ENCODE peak calls at places on chromosomes 6 and 20, in ten cellular contexts. F is breast epithelium, Z is uterus, T is transverse colon, L is ovary, D is K562, S is endothelial cell of umbilical vein, A is vagina, X is A549, V is adrenal gland. H is an unnamed sample. For H3K4me1, the result is how much of the 10 kb centered on the place peaks cover.

GRCh38 chr6:169224185-169224695 is 29.4 kb downstream of the THBS2 start:
- DNase-seq in F (no peak), Z (peak), T (no peak), L (peak), D (peak), S (no peak), A (no peak), X (no peak), V (peak), H (peak)

GRCh38 chr20:8589956-8590355 is 457.9 kb downstream of the PLCB1 start:
- DNase-seq in F (no peak), Z (no peak), T (no peak), L (no peak), D (no peak), S (peak), A (no peak), X (no peak), V (no peak), H (no peak)

GRCh38 chr6:37048851-37049734 is 43.6 kb downstream of the FGD2 start:
- DNase-seq in F (no peak), Z (peak), T (peak), L (no peak), D (peak), S (peak), A (no peak), X (no peak), V (no peak), H (peak)

GRCh38 chr20:63135411-63135810 is 80.5 kb downstream of the YTHDF1 start:
- DNase-seq in F (peak), Z (no peak), T (no peak), L (no peak), D (peak), S (no peak), A (no peak), X (no peak), V (no peak), H (peak)

GRCh38 chr6:63307581-63308246 is 12.1 kb downstream of the LGSN start:
- DNase-seq in F (no peak), Z (no peak), T (no peak), L (no peak), D (peak), S (peak), A (no peak), X (peak), V (no peak), H (no peak)

GRCh38 chr6:89145461-89145961 is 344 bp upstream of the PM20D2 start:
- DNase-seq in F (no peak), Z (no peak), T (no peak), L (no peak), D (no peak), S (peak), A (no peak), X (peak), V (no peak), H (no peak)

GRCh38 chr6:145531032-145531431 is 204.3 kb downstream of the EPM2A start:
- DNase-seq in F (no peak), Z (no peak), T (no peak), L (no peak), D (no peak), S (no peak), A (no peak), X (no peak), V (no peak), H (no peak)

GRCh38 chr6:37618916-37619605 is 78.6 kb downstream of the MDGA1 start:
- DNase-seq in F (no peak), Z (no peak), T (no peak), L (no peak), D (no peak), S (no peak), A (no peak), X (no peak), V (no peak), H (no peak)

GRCh38 chr6:49913656-49914055 is 47.3 kb upstream of the CRISP1 start:
- DNase-seq in F (no peak), Z (no peak), T (no peak), L (no peak), D (no peak), S (no peak), A (no peak), X (no peak), V (no peak), H (no peak)

GRCh38 chr20:23241416-23241815 is 109.2 kb upstream of the NXT1 start:
- DNase-seq in F (no peak), Z (no peak), T (no peak), L (no peak), D (no peak), S (no peak), A (no peak), X (no peak), V (no peak), H (no peak)

GRCh38 chr6:13235339-13235738 is 93.0 kb downstream of the TBC1D7 start:
- DNase-seq in F (no peak), Z (no peak), T (no peak), L (no peak), D (no peak), S (no peak), A (no peak), X (no peak), V (no peak), H (no peak)

GRCh38 chr20:34713194-34713943 is 9.2 kb downstream of the TP53INP2 start:
- DNase-seq in F (no peak), Z (no peak), T (no peak), L (no peak), D (peak), S (peak), A (no peak), X (peak), V (peak), H (peak)

GRCh38 chr20:33076662-33077398 is 2.6 kb upstream of the BPIFB4 start:
- DNase-seq in F (no peak), Z (no peak), T (no peak), L (no peak), D (no peak), S (no peak), A (no peak), X (peak), V (no peak), H (no peak)

GRCh38 chr6:3635482-3635881 is 116.0 kb downstream of the PXDC1 start:
- DNase-seq in F (no peak), Z (no peak), T (no peak), L (no peak), D (no peak), S (no peak), A (no peak), X (no peak), V (no peak), H (no peak)

GRCh38 chr20:47500554-47500953 is 1.1 kb upstream of the NCOA3 start:
- DNase-seq in F (no peak), Z (no peak), T (no peak), L (no peak), D (peak), S (no peak), A (no peak), X (no peak), V (no peak), H (no peak)

GRCh38 chr6:62974452-62974851 is 236.8 kb upstream of the FKBP1C start:
- DNase-seq in F (no peak), Z (no peak), T (no peak), L (no peak), D (no peak), S (no peak), A (no peak), X (no peak), V (no peak), H (no peak)

GRCh38 chr6:44712353-44713147 is 325.0 kb downstream of the CDC5L start:
- DNase-seq in F (no peak), Z (no peak), T (no peak), L (no peak), D (no peak), S (no peak), A (peak), X (no peak), V (no peak), H (no peak)

GRCh38 chr6:127539292-127539691 is 20.2 kb upstream of the MTCL3 start:
- DNase-seq in F (no peak), Z (no peak), T (no peak), L (no peak), D (no peak), S (peak), A (no peak), X (no peak), V (no peak), H (no peak)

GRCh38 chr20:62900692-62901584 is 25.4 kb downstream of the DIDO1 start:
- DNase-seq in F (no peak), Z (no peak), T (peak), L (no peak), D (peak), S (peak), A (no peak), X (peak), V (no peak), H (no peak)

GRCh38 chr6:134732761-134733160 is 217.1 kb downstream of the ALDH8A1 start:
- DNase-seq in F (no peak), Z (no peak), T (no peak), L (no peak), D (no peak), S (no peak), A (no peak), X (no peak), V (no peak), H (no peak)

GRCh38 chr6:62400521-62401259 is 114.7 kb upstream of the KHDRBS2 start:
- DNase-seq in F (no peak), Z (no peak), T (no peak), L (no peak), D (no peak), S (no peak), A (no peak), X (no peak), V (no peak), H (no peak)

GRCh38 chr6:4346659-4347333 is 211.4 kb upstream of the ECI2 start:
- DNase-seq in F (no peak), Z (no peak), T (no peak), L (no peak), D (no peak), S (no peak), A (peak), X (no peak), V (no peak), H (peak)

GRCh38 chr6:5302220-5302946 is 41.1 kb downstream of the FARS2 start:
- DNase-seq in F (no peak), Z (no peak), T (no peak), L (peak), D (peak), S (no peak), A (no peak), X (no peak), V (no peak), H (no peak)

GRCh38 chr20:46970937-46971630 is 76.4 kb downstream of the EYA2 start:
- DNase-seq in F (no peak), Z (no peak), T (no peak), L (no peak), D (peak), S (peak), A (no peak), X (peak), V (no peak), H (no peak)

GRCh38 chr6:138682722-138683521 is 90.6 kb upstream of the CCDC28A start:
- DNase-seq in F (no peak), Z (no peak), T (no peak), L (no peak), D (peak), S (no peak), A (no peak), X (no peak), V (no peak), H (no peak)

GRCh38 chr6:40328376-40328987 is 258.7 kb downstream of the LRFN2 start:
- DNase-seq in F (peak), Z (no peak), T (peak), L (no peak), D (peak), S (no peak), A (no peak), X (peak), V (peak), H (no peak)

GRCh38 chr6:3433005-3433404 is 23.8 kb downstream of the SLC22A23 start:
- DNase-seq in F (no peak), Z (no peak), T (no peak), L (no peak), D (no peak), S (no peak), A (no peak), X (no peak), V (no peak), H (no peak)

GRCh38 chr20:62780204-62780603 is 16.1 kb upstream of the MRGBP start:
- DNase-seq in F (no peak), Z (no peak), T (no peak), L (no peak), D (no peak), S (no peak), A (no peak), X (no peak), V (no peak), H (no peak)

GRCh38 chr6:3454206-3455016 is 2.4 kb downstream of the SLC22A23 start:
- DNase-seq in F (no peak), Z (no peak), T (no peak), L (no peak), D (no peak), S (no peak), A (no peak), X (no peak), V (no peak), H (no peak)

GRCh38 chr6:7144810-7145209 is 37.0 kb downstream of the RREB1 start:
- DNase-seq in F (no peak), Z (no peak), T (no peak), L (no peak), D (peak), S (no peak), A (no peak), X (no peak), V (no peak), H (no peak)

GRCh38 chr20:25042531-25043498 is 15.1 kb downstream of the ACSS1 start:
- DNase-seq in F (no peak), Z (no peak), T (peak), L (no peak), D (no peak), S (no peak), A (no peak), X (no peak), V (peak), H (peak)
- H3K4me1 ChIP-seq in F (under half), Z (under half), T (half or more), L (under half), D (under half), S (under half), A (half or more), X (under half), V (under half), H (half or more)

DNA sequence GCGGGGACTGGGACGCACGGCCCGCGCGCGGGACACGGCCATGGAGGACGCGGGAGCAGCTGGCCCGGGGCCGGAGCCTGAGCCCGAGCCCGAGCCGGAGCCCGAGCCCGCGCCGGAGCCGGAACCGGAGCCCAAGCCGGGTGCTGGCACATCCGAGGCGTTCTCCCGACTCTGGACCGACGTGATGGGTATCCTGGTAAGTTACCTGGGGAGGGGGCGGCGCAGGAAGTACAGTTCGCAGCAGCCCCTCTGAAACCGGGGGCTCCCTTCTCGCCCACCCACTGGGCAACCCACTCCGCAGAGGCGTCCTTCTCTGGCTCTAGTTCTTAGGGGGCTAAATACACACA is 363 bp downstream of the SASH1 start:
- DNase-seq in F (no peak), Z (peak), T (no peak), L (no peak), D (no peak), S (no peak), A (no peak), X (no peak), V (peak), H (no peak)
- H3K27ac ChIP-seq in F (peak), Z (peak), T (peak), L (peak), D (no peak), S (peak), A (peak), X (peak), V (peak), H (peak)

GRCh38 chr6:42984001-42984923 is at the start of gene PPP2R5D:
- DNase-seq in F (peak), Z (peak), T (peak), L (peak), D (peak), S (peak), A (no peak), X (peak), V (peak), H (peak)
- TF ChIP-seq POLR2A in F (peak), Z (peak), T (peak), L (peak), D (peak), S (peak), A (no peak), X (peak), V (peak), H (no peak)

DNA sequence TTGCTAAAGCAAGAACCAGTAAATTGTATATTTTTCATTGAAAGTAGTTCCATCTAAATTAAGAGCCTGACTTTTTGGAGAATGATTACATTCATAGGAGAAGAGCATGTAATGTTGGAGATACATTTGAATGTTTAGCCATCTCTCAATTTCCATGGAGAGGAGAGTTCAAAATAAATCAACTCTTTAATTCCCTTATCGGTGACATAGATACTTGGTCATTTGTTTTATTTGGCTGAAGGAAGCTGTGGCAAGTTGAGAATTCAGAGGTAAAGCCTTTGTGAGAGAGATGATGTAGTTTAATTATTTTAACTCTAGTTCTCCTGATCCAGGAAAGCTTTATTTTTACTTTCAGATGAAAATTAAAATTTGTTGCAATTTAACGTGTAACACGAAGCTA is 22.3 kb downstream of the QKI start:
- DNase-seq in F (no peak), Z (no peak), T (no peak), L (no peak), D (no peak), S (no peak), A (no peak), X (no peak), V (no peak), H (no peak)
- H3K4me1 ChIP-seq in F (under half), Z (under half), T (under half), L (under half), D (under half), S (under half), A (half or more), X (under half), V (half or more), H (half or more)

DNA sequence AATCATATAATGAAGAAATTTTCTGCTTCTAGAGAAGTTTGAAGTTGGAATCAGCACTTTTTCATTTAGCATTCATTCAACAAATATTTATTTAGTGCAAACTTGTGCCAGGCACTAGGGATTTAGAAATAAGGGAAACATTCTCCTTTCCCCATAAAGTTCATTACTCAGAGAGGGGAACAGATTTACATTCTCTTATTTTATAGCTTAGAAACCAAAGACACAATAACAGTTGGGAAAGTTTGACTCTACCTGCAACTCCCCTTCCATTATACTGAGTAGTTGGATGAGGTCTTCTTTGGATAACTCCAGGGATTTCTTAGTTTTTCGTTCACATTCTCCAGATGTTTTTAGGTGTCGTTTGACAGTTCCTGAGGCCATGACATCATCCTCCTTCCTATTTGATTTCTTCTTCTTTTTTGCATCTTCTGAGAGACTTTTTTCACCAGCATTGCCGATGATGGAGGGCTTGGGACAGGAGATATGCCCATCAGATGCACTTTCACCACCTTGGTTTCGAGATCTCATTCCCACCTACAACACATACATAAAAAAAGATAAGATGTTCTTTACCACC is 79.1 kb downstream of the FILIP1 start:
- DNase-seq in F (no peak), Z (no peak), T (no peak), L (no peak), D (no peak), S (no peak), A (no peak), X (no peak), V (no peak), H (no peak)
- H3K27ac ChIP-seq in F (no peak), Z (no peak), T (no peak), L (no peak), D (no peak), S (peak), A (no peak), X (peak), V (no peak), H (no peak)

DNA sequence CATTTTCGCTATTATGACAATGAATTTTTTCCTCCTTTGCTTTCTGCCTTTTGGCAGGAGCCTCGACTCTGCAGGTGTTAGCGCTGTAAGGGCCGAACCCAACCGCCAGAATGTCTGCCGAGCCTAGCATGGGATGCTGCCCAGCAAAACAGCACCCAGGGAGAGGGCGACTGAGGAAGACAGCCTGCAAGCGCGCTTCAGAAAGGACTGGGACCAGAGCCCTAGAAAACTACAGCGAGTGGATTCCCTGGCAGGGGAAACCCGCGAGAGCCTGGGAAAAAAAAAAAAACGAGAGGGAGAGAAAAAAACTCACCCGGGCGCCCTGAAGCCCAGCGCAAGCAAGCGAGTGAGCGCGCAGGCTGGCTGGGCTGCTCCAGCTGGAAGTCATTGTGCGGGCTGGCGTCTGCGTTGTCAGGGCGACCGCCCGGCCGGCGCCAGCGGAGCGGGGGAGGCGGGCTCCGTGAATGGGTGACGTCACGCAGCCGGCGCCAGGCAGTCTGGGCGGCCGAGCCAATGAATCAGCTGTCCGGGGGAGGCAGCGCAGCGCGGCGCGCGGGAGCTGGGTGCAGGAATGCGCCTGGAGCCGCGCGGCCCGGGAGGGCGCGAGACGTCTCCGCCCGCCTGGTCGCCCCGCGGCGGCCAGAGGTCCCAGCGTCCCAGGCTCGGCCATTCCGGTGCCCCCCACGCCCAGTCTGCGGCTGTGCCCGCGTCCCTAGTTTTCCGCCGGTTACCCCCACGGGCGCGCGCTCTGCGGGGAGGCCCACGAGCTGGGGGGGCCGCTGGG is 32.6 kb upstream of the ID4 start:
- DNase-seq in F (peak), Z (peak), T (peak), L (peak), D (peak), S (peak), A (no peak), X (peak), V (peak), H (peak)
- TF ChIP-seq POLR2A in F (peak), Z (peak), T (peak), L (peak), D (peak), S (no peak), A (no peak), X (peak), V (peak), H (peak)

GRCh38 chr6:149896491-149896890 is 1.4 kb downstream of the RAET1E start:
- DNase-seq in F (no peak), Z (no peak), T (no peak), L (no peak), D (no peak), S (peak), A (peak), X (no peak), V (no peak), H (no peak)
- H3K4me1 ChIP-seq in F (under half), Z (under half), T (under half), L (under half), D (under half), S (under half), A (half or more), X (under half), V (under half), H (under half)

H was measured in heart left ventricle.